ENCODE peak calls at places on chromosomes 1 and 21, in six cellular contexts. Z is PC-9, I is fibroblast of lung, B is mucosa of descending colon, Y is GM23338, K is lower lobe of right lung. A is an unnamed sample.
A peak's percentile ranks its signal among the peaks of the same experiment; 100 is the strongest.

GRCh38 chr21:29293495-29293894 is 5.2 kb upstream of the BACH1 start:
- DNase-seq in Z (no peak), I (no peak), B (no peak), Y (no peak), K (no peak), A (no peak)

GRCh38 chr1:204296431-204296988 is 63.2 kb downstream of the PLEKHA6 start:
- DNase-seq in Z (peak; percentile 75), I (peak; percentile 89), B (no peak), Y (peak; percentile 55), K (no peak), A (no peak)

GRCh38 chr1:15523104-15523921 is 702 bp downstream of the CASP9 start:
- DNase-seq in Z (no peak), I (peak; percentile 65), B (peak; percentile 29), Y (no peak), K (no peak), A (no peak)

GRCh38 chr1:228367798-228368791 is 38.5 kb downstream of the TRIM11 start:
- DNase-seq in Z (no peak), I (no peak), B (no peak), Y (peak; percentile 62), K (peak; percentile 36), A (no peak)

GRCh38 chr1:89148259-89148658 is 22.3 kb upstream of the GBP2 start:
- DNase-seq in Z (peak; percentile 1), I (no peak), B (no peak), Y (no peak), K (no peak), A (no peak)

GRCh38 chr1:31799895-31800676 is 15.7 kb downstream of the SPOCD1 start:
- DNase-seq in Z (no peak), I (no peak), B (no peak), Y (no peak), K (peak; percentile 54), A (no peak)

GRCh38 chr1:162682013-162682419 is 49.8 kb downstream of the DDR2 start:
- DNase-seq in Z (no peak), I (no peak), B (no peak), Y (no peak), K (no peak), A (no peak)

GRCh38 chr1:42524330-42524729 is 61.2 kb downstream of the CCDC30 start:
- DNase-seq in Z (no peak), I (no peak), B (no peak), Y (peak; percentile 35), K (no peak), A (no peak)

GRCh38 chr1:166165661-166166399 is 971 bp downstream of the FAM78B start:
- DNase-seq in Z (no peak), I (peak; percentile 26), B (peak; percentile 25), Y (peak; percentile 50), K (peak; percentile 50), A (no peak)

GRCh38 chr1:3275471-3276340 is 178.8 kb upstream of the ARHGEF16 start:
- DNase-seq in Z (no peak), I (no peak), B (no peak), Y (no peak), K (no peak), A (no peak)

GRCh38 chr1:200178340-200178739 is 150.8 kb downstream of the NR5A2 start:
- DNase-seq in Z (no peak), I (peak; percentile 39), B (no peak), Y (no peak), K (no peak), A (no peak)

GRCh38 chr21:41358193-41359166 is 3.3 kb upstream of the MX2 start:
- DNase-seq in Z (no peak), I (no peak), B (no peak), Y (no peak), K (no peak), A (no peak)

GRCh38 chr1:162357681-162358266 is 18.9 kb downstream of the SPATA46 start:
- DNase-seq in Z (no peak), I (peak; percentile 51), B (peak; percentile 63), Y (peak; percentile 88), K (no peak), A (peak; percentile 1)

GRCh38 chr1:15885701-15886612 is 38.5 kb downstream of the SPEN start:
- DNase-seq in Z (peak; percentile 74), I (peak; percentile 97), B (peak; percentile 98), Y (peak; percentile 94), K (peak; percentile 98), A (no peak)

GRCh38 chr1:226889616-226890330 is 19.4 kb downstream of the PSEN2 start:
- DNase-seq in Z (no peak), I (no peak), B (no peak), Y (no peak), K (no peak), A (no peak)

GRCh38 chr1:110136911-110137310 is 13.4 kb upstream of the SLC6A17 start:
- DNase-seq in Z (no peak), I (no peak), B (peak; percentile 3), Y (peak; percentile 90), K (no peak), A (no peak)

GRCh38 chr1:224168859-224169380 is 14.1 kb upstream of the DEGS1 start:
- DNase-seq in Z (peak; percentile 79), I (peak; percentile 95), B (peak; percentile 27), Y (no peak), K (no peak), A (peak; percentile 90)

GRCh38 chr1:241551759-241552638 is 19.8 kb downstream of the KMO start:
- DNase-seq in Z (no peak), I (no peak), B (peak; percentile 41), Y (no peak), K (peak; percentile 80), A (no peak)

GRCh38 chr1:169103443-169103842 is 3.0 kb upstream of the ATP1B1 start:
- DNase-seq in Z (no peak), I (no peak), B (peak; percentile 89), Y (peak; percentile 12), K (peak; percentile 84), A (no peak)

GRCh38 chr1:69993787-69994186 is 211.6 kb downstream of the LRRC40 start:
- DNase-seq in Z (no peak), I (peak; percentile 72), B (no peak), Y (no peak), K (no peak), A (no peak)

GRCh38 chr1:2372551-2373490 is 18.5 kb downstream of the MORN1 start:
- DNase-seq in Z (peak; percentile 24), I (no peak), B (no peak), Y (no peak), K (peak; percentile 44), A (no peak)

GRCh38 chr1:232626452-232626851 is 3.5 kb downstream of the SIPA1L2 start:
- DNase-seq in Z (no peak), I (no peak), B (no peak), Y (no peak), K (no peak), A (no peak)
- TF ChIP-seq CTCF in Z (no peak), I (no peak), B (no peak), Y (no peak), K (no peak), A (no peak)

GRCh38 chr1:108012553-108012952 is 47.6 kb upstream of the VAV3 start:
- DNase-seq in Z (no peak), I (no peak), B (no peak), Y (no peak), K (no peak), A (no peak)
- H3K4me3 ChIP-seq in Z (no peak overlapping the region), I (no peak overlapping the region), B (no peak overlapping the region), Y (no peak overlapping the region), K (no peak overlapping the region), A (no peak overlapping the region)

GRCh38 chr1:112618114-112618720 is 724 bp downstream of the ST7L start:
- DNase-seq in Z (no peak), I (peak; percentile 32), B (peak; percentile 45), Y (no peak), K (no peak), A (no peak)

GRCh38 chr1:112619518-112620458 is at the start of gene CAPZA1:
- DNase-seq in Z (peak; percentile 81), I (peak; percentile 93), B (peak; percentile 93), Y (peak; percentile 96), K (peak; percentile 95), A (no peak)

GRCh38 chr1:112618721-112619517 is at the start of gene ST7L:
- DNase-seq in Z (peak; percentile 60), I (peak; percentile 83), B (peak; percentile 84), Y (peak; percentile 77), K (peak; percentile 77), A (no peak)

DNA sequence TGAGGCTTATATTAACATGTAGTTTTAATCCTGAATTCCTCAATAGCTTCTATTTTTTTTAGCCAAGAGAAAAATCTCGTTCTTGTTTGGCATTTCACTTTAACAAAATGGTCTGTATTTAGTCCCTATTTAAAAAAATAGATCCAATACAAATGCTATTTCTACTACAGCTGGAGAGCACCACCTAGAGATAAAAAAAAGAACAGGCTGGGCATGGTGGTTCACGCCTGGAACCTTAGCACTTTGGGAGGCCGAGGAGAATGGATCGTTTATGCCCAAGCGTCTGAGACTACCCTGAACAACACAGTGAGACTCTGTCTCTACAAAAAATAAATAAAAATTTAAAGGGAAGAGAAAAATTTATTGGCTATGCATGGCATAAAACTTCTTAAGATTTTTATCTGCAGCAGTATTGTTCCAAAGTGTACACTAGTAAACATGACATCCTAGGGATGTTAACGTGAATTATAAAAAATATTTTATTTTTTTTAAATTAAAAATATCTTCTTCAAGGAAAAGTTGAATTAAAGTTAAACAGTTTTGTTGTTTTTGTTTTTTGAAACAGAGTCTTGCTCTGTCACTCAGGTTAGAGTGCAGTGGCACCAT is 4.4 kb downstream of the ST7L start:
- DNase-seq in Z (no peak), I (peak; percentile 74), B (peak; percentile 43), Y (peak; percentile 55), K (no peak), A (no peak)
- TF ChIP-seq CTCF in Z (peak; percentile 87), I (peak; percentile 66), B (peak; percentile 40), Y (peak; percentile 69), K (peak; percentile 38), A (peak; percentile 73)

GRCh38 chr1:247209306-247209900 is 37.6 kb upstream of the ZNF124 start:
- DNase-seq in Z (no peak), I (no peak), B (no peak), Y (peak; percentile 34), K (no peak), A (no peak)
- H3K4me3 ChIP-seq in Z (peak overlapping the region; percentile 90), I (peak overlapping the region; percentile 96), B (no peak overlapping the region), Y (peak overlapping the region; percentile 68), K (peak overlapping the region; percentile 89), A (peak overlapping the region; percentile 88)

GRCh38 chr1:182406006-182406405 is 5.5 kb upstream of the TEDDM1 start:
- DNase-seq in Z (peak; percentile 37), I (no peak), B (no peak), Y (no peak), K (no peak), A (no peak)

GRCh38 chr1:182405578-182405977 is 5.1 kb upstream of the TEDDM1 start:
- DNase-seq in Z (no peak), I (no peak), B (no peak), Y (no peak), K (no peak), A (no peak)

GRCh38 chr1:182408435-182409070 is 8.1 kb upstream of the TEDDM1 start:
- DNase-seq in Z (no peak), I (no peak), B (peak; percentile 57), Y (no peak), K (no peak), A (no peak)

GRCh38 chr1:182407724-182408123 is 7.3 kb upstream of the TEDDM1 start:
- DNase-seq in Z (no peak), I (no peak), B (no peak), Y (no peak), K (no peak), A (no peak)

GRCh38 chr1:182404764-182405163 is 4.3 kb upstream of the TEDDM1 start:
- DNase-seq in Z (no peak), I (no peak), B (no peak), Y (peak; percentile 56), K (no peak), A (no peak)
- TF ChIP-seq CTCF in Z (no peak), I (no peak), B (no peak), Y (peak; percentile 36), K (no peak), A (no peak)

A was measured in epithelial cell of proximal tubule.